ENCODE peak calls at places on chromosomes 1 and 21, in nine cellular contexts. One of them, this sample, is unnamed.
A peak's percentile ranks its signal among the peaks of the same experiment; 100 is the strongest.

GRCh38 chr1:178869114-178869697 is 1.7 kb downstream of the ANGPTL1 start:
- DNase-seq in left ventricle myocardium inferior: no peak
- DNase-seq in AG04450: no peak
- DNase-seq in osteocyte: no peak
- DNase-seq in RWPE1: no peak
- DNase-seq in RWPE2: no peak
- DNase-seq in HFF-Myc: no peak
- DNase-seq in lower lobe of right lung: no peak
- DNase-seq in body of pancreas: no peak
- DNase-seq in this sample: no peak

GRCh38 chr1:79568411-79568810 is 561.9 kb upstream of the ADGRL4 start:
- DNase-seq in RWPE1: no peak
- DNase-seq in lower lobe of right lung: no peak
- DNase-seq in osteocyte: no peak
- DNase-seq in body of pancreas: no peak
- DNase-seq in AG04450: peak; percentile 11
- DNase-seq in RWPE2: no peak
- DNase-seq in left ventricle myocardium inferior: no peak
- DNase-seq in HFF-Myc: no peak
- DNase-seq in this sample: peak; percentile 32

GRCh38 chr1:56578664-56578962 is 750 bp downstream of the PLPP3 start:
- DNase-seq in HFF-Myc: no peak
- DNase-seq in RWPE1: peak; percentile 26
- DNase-seq in lower lobe of right lung: no peak
- DNase-seq in body of pancreas: no peak
- DNase-seq in RWPE2: no peak
- DNase-seq in osteocyte: no peak
- DNase-seq in AG04450: no peak
- DNase-seq in left ventricle myocardium inferior: no peak
- DNase-seq in this sample: no peak

GRCh38 chr1:39250460-39251240 is 46.2 kb downstream of the MACF1 start:
- DNase-seq in RWPE2: no peak
- DNase-seq in AG04450: no peak
- DNase-seq in lower lobe of right lung: no peak
- DNase-seq in RWPE1: no peak
- DNase-seq in osteocyte: no peak
- DNase-seq in left ventricle myocardium inferior: no peak
- DNase-seq in body of pancreas: no peak
- DNase-seq in HFF-Myc: no peak
- DNase-seq in this sample: no peak

GRCh38 chr1:114235956-114236355 is 82.3 kb upstream of the SYT6 start:
- DNase-seq in left ventricle myocardium inferior: no peak
- DNase-seq in body of pancreas: no peak
- DNase-seq in AG04450: no peak
- DNase-seq in RWPE2: no peak
- DNase-seq in HFF-Myc: no peak
- DNase-seq in osteocyte: no peak
- DNase-seq in RWPE1: no peak
- DNase-seq in lower lobe of right lung: no peak
- DNase-seq in this sample: no peak

GRCh38 chr1:175204285-175204684 is 11.7 kb upstream of the KIAA0040 start:
- DNase-seq in AG04450: no peak
- DNase-seq in left ventricle myocardium inferior: no peak
- DNase-seq in lower lobe of right lung: no peak
- DNase-seq in RWPE2: no peak
- DNase-seq in RWPE1: no peak
- DNase-seq in body of pancreas: no peak
- DNase-seq in HFF-Myc: no peak
- DNase-seq in osteocyte: no peak
- DNase-seq in this sample: no peak

GRCh38 chr1:25650219-25650576 is 33.6 kb downstream of the MAN1C1 start:
- DNase-seq in HFF-Myc: no peak
- DNase-seq in lower lobe of right lung: no peak
- DNase-seq in RWPE1: no peak
- DNase-seq in body of pancreas: no peak
- DNase-seq in osteocyte: peak; percentile 36
- DNase-seq in left ventricle myocardium inferior: no peak
- DNase-seq in AG04450: no peak
- DNase-seq in RWPE2: no peak
- DNase-seq in this sample: no peak

GRCh38 chr1:177983824-177984528 is 14.1 kb upstream of the SEC16B start:
- DNase-seq in body of pancreas: peak; percentile 81
- DNase-seq in HFF-Myc: peak; percentile 64
- DNase-seq in AG04450: peak; percentile 92
- DNase-seq in osteocyte: no peak
- DNase-seq in left ventricle myocardium inferior: peak; percentile 28
- DNase-seq in RWPE2: no peak
- DNase-seq in lower lobe of right lung: no peak
- DNase-seq in RWPE1: peak; percentile 42
- DNase-seq in this sample: no peak

GRCh38 chr1:47866631-47867446 is 130.3 kb downstream of the TRABD2B start:
- DNase-seq in lower lobe of right lung: no peak
- DNase-seq in body of pancreas: no peak
- DNase-seq in AG04450: no peak
- DNase-seq in RWPE2: no peak
- DNase-seq in osteocyte: no peak
- DNase-seq in RWPE1: no peak
- DNase-seq in HFF-Myc: no peak
- DNase-seq in left ventricle myocardium inferior: no peak
- DNase-seq in this sample: no peak

GRCh38 chr21:17446737-17447136 is 66.1 kb upstream of the CXADR start:
- DNase-seq in osteocyte: no peak
- DNase-seq in HFF-Myc: no peak
- DNase-seq in lower lobe of right lung: no peak
- DNase-seq in body of pancreas: no peak
- DNase-seq in RWPE2: no peak
- DNase-seq in AG04450: no peak
- DNase-seq in left ventricle myocardium inferior: no peak
- DNase-seq in RWPE1: no peak
- DNase-seq in this sample: no peak

GRCh38 chr1:43617668-43618067 is 32.3 kb upstream of the KDM4A start:
- DNase-seq in body of pancreas: no peak
- DNase-seq in HFF-Myc: no peak
- DNase-seq in osteocyte: no peak
- DNase-seq in lower lobe of right lung: peak; percentile 24
- DNase-seq in RWPE1: no peak
- DNase-seq in RWPE2: no peak
- DNase-seq in left ventricle myocardium inferior: no peak
- DNase-seq in AG04450: no peak
- DNase-seq in this sample: no peak

GRCh38 chr1:245572709-245573108 is 417.9 kb downstream of the KIF26B start:
- DNase-seq in lower lobe of right lung: no peak
- DNase-seq in HFF-Myc: no peak
- DNase-seq in RWPE1: no peak
- DNase-seq in body of pancreas: no peak
- DNase-seq in osteocyte: no peak
- DNase-seq in RWPE2: no peak
- DNase-seq in left ventricle myocardium inferior: no peak
- DNase-seq in AG04450: no peak
- DNase-seq in this sample: no peak

GRCh38 chr21:46142581-46143473 is 12.6 kb downstream of the FTCD start:
- DNase-seq in HFF-Myc: no peak
- DNase-seq in lower lobe of right lung: no peak
- DNase-seq in osteocyte: no peak
- DNase-seq in RWPE1: no peak
- DNase-seq in body of pancreas: no peak
- DNase-seq in left ventricle myocardium inferior: no peak
- DNase-seq in AG04450: no peak
- DNase-seq in RWPE2: no peak
- DNase-seq in this sample: no peak

GRCh38 chr1:100481320-100481719 is 56.6 kb upstream of the GPR88 start:
- DNase-seq in body of pancreas: no peak
- DNase-seq in RWPE1: no peak
- DNase-seq in osteocyte: no peak
- DNase-seq in left ventricle myocardium inferior: no peak
- DNase-seq in AG04450: no peak
- DNase-seq in lower lobe of right lung: no peak
- DNase-seq in HFF-Myc: no peak
- DNase-seq in RWPE2: no peak
- DNase-seq in this sample: no peak

GRCh38 chr1:194028002-194028401 is 841.6 kb upstream of the B3GALT2 start:
- DNase-seq in left ventricle myocardium inferior: no peak
- DNase-seq in RWPE2: no peak
- DNase-seq in body of pancreas: no peak
- DNase-seq in HFF-Myc: no peak
- DNase-seq in AG04450: no peak
- DNase-seq in RWPE1: no peak
- DNase-seq in osteocyte: no peak
- DNase-seq in lower lobe of right lung: no peak
- DNase-seq in this sample: no peak

GRCh38 chr1:9719978-9720722 is 68.6 kb downstream of the PIK3CD start:
- DNase-seq in RWPE2: no peak
- DNase-seq in left ventricle myocardium inferior: no peak
- DNase-seq in lower lobe of right lung: no peak
- DNase-seq in RWPE1: no peak
- DNase-seq in body of pancreas: no peak
- DNase-seq in osteocyte: no peak
- DNase-seq in AG04450: no peak
- DNase-seq in HFF-Myc: no peak
- DNase-seq in this sample: no peak
- TF ChIP-seq CTCF in RWPE2: no peak
- TF ChIP-seq CTCF in left ventricle myocardium inferior: no peak
- TF ChIP-seq CTCF in lower lobe of right lung: no peak
- TF ChIP-seq CTCF in RWPE1: no peak
- TF ChIP-seq CTCF in body of pancreas: no peak
- TF ChIP-seq CTCF in osteocyte: no peak
- TF ChIP-seq CTCF in AG04450: no peak
- TF ChIP-seq CTCF in HFF-Myc: no peak
- TF ChIP-seq CTCF in this sample: no peak

GRCh38 chr1:202656057-202656456 is 54.2 kb downstream of the SYT2 start:
- DNase-seq in left ventricle myocardium inferior: no peak
- DNase-seq in lower lobe of right lung: no peak
- DNase-seq in RWPE1: no peak
- DNase-seq in body of pancreas: no peak
- DNase-seq in RWPE2: no peak
- DNase-seq in HFF-Myc: no peak
- DNase-seq in AG04450: no peak
- DNase-seq in osteocyte: no peak
- DNase-seq in this sample: peak; percentile 55

GRCh38 chr1:202658766-202659165 is 51.5 kb downstream of the SYT2 start:
- DNase-seq in RWPE1: no peak
- DNase-seq in HFF-Myc: no peak
- DNase-seq in left ventricle myocardium inferior: no peak
- DNase-seq in AG04450: no peak
- DNase-seq in osteocyte: no peak
- DNase-seq in body of pancreas: no peak
- DNase-seq in RWPE2: no peak
- DNase-seq in lower lobe of right lung: no peak
- DNase-seq in this sample: no peak

GRCh38 chr1:202659541-202659940 is 50.7 kb downstream of the SYT2 start:
- DNase-seq in RWPE1: no peak
- DNase-seq in HFF-Myc: no peak
- DNase-seq in body of pancreas: no peak
- DNase-seq in left ventricle myocardium inferior: no peak
- DNase-seq in RWPE2: no peak
- DNase-seq in osteocyte: no peak
- DNase-seq in AG04450: no peak
- DNase-seq in lower lobe of right lung: no peak
- DNase-seq in this sample: no peak

GRCh38 chr1:202658251-202658650 is 52.0 kb downstream of the SYT2 start:
- DNase-seq in HFF-Myc: no peak
- DNase-seq in AG04450: no peak
- DNase-seq in lower lobe of right lung: no peak
- DNase-seq in body of pancreas: no peak
- DNase-seq in RWPE2: no peak
- DNase-seq in left ventricle myocardium inferior: no peak
- DNase-seq in RWPE1: no peak
- DNase-seq in osteocyte: no peak
- DNase-seq in this sample: no peak

DNA sequence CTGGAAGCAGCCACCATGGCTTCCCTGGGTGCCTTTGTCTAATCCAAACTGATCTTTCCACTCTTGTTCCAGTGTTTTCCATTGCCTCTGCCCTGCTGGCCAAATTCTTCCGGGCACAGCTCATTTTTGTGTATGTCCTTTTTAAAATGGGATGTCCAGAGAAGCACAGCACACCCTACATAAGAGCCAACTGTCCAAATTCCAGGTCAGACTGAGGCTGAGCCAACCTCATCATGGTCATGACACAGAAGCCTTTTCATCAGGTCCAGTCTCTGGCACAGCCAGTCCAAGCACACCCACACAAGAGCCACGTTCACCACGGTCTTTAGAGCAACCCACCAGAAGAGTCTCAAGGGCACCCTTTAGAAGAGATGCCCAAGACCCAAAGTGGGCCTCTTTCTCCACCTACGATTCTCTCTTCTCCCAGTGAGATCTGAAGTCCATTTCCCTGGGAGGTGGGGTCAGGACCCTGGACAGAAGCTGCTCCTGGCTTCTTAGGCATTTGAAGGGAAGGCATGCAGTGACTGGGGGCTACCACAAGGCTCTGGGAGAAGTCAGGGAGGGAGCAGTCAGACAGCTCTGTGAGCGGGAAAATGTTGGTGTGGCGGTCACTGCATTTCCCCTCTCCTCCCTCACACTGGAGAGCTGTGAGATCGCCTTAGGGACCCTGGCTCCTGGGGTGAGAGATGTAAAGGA is 53.2 kb downstream of the SYT2 start:
- DNase-seq in osteocyte: no peak
- DNase-seq in RWPE2: no peak
- DNase-seq in RWPE1: peak; percentile 61
- DNase-seq in body of pancreas: no peak
- DNase-seq in lower lobe of right lung: no peak
- DNase-seq in left ventricle myocardium inferior: no peak
- DNase-seq in AG04450: no peak
- DNase-seq in HFF-Myc: peak; percentile 15
- DNase-seq in this sample: peak; percentile 60
- TF ChIP-seq CTCF in osteocyte: no peak
- TF ChIP-seq CTCF in RWPE2: no peak
- TF ChIP-seq CTCF in RWPE1: no peak
- TF ChIP-seq CTCF in body of pancreas: no peak
- TF ChIP-seq CTCF in lower lobe of right lung: no peak
- TF ChIP-seq CTCF in left ventricle myocardium inferior: no peak
- TF ChIP-seq CTCF in AG04450: peak; percentile 41
- TF ChIP-seq CTCF in HFF-Myc: peak; percentile 8
- TF ChIP-seq CTCF in this sample: peak; percentile 44

GRCh38 chr21:27466175-27466574 is 499.3 kb upstream of the ADAMTS5 start:
- DNase-seq in HFF-Myc: no peak
- DNase-seq in AG04450: no peak
- DNase-seq in RWPE2: no peak
- DNase-seq in body of pancreas: no peak
- DNase-seq in RWPE1: no peak
- DNase-seq in osteocyte: no peak
- DNase-seq in lower lobe of right lung: no peak
- DNase-seq in left ventricle myocardium inferior: no peak
- DNase-seq in this sample: no peak
- TF ChIP-seq CTCF in HFF-Myc: no peak
- TF ChIP-seq CTCF in AG04450: no peak
- TF ChIP-seq CTCF in RWPE2: no peak
- TF ChIP-seq CTCF in body of pancreas: peak; percentile 12
- TF ChIP-seq CTCF in RWPE1: no peak
- TF ChIP-seq CTCF in osteocyte: no peak
- TF ChIP-seq CTCF in lower lobe of right lung: no peak
- TF ChIP-seq CTCF in left ventricle myocardium inferior: peak; percentile 21
- TF ChIP-seq CTCF in this sample: no peak

DNA sequence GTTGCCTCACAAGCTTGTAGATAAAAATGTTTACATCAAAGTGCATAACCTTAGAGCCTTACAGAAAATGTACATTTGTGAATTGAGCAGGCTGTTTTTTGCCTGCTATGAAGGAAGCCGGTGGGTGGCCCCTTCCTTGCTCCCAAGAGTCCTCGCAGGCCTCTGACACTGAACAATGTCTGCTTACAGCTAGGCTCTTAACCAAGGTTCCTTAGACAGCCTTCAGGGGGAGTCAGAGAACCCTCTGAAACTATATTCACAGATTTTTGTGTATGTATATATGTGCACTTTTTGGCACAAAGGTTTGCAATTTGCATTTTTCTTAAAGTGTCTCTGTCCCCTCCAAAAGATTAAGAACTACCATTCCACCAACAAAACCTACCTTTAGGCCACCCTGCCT is 282.6 kb downstream of the BARHL2 start:
- DNase-seq in osteocyte: no peak
- DNase-seq in RWPE1: no peak
- DNase-seq in body of pancreas: no peak
- DNase-seq in lower lobe of right lung: no peak
- DNase-seq in HFF-Myc: no peak
- DNase-seq in AG04450: no peak
- DNase-seq in RWPE2: no peak
- DNase-seq in left ventricle myocardium inferior: no peak
- DNase-seq in this sample: no peak
- TF ChIP-seq CTCF in osteocyte: peak; percentile 7
- TF ChIP-seq CTCF in RWPE1: no peak
- TF ChIP-seq CTCF in body of pancreas: no peak
- TF ChIP-seq CTCF in lower lobe of right lung: no peak
- TF ChIP-seq CTCF in HFF-Myc: no peak
- TF ChIP-seq CTCF in AG04450: peak; percentile 44
- TF ChIP-seq CTCF in RWPE2: no peak
- TF ChIP-seq CTCF in left ventricle myocardium inferior: no peak
- TF ChIP-seq CTCF in this sample: no peak

This sample was measured in Caco-2.